ENCODE peak calls at places on chromosomes 12 and 14, in six cellular contexts. U is CD8-positive, alpha-beta T cell; F is brain microvascular endothelial cell; C is Peyer's patch; Z is AG10803; W is lung. G is an unnamed sample.

GRCh38 chr14:54652188-54652889 is 85.4 kb downstream of the SAMD4A start:
- DNase-seq in Z (peak; percentile 100), F (peak; percentile 98), U (no peak), W (peak; percentile 81), C (no peak), G (peak; percentile 92)

GRCh38 chr12:116551151-116551550 is 8.0 kb upstream of the MAP1LC3B2 start:
- DNase-seq in C (no peak), F (no peak), W (no peak), Z (no peak), U (no peak), G (no peak)

GRCh38 chr12:93922583-93923006 is 225.8 kb upstream of the PLXNC1 start:
- DNase-seq in F (no peak), U (no peak), C (no peak), W (no peak), Z (no peak), G (no peak)

GRCh38 chr12:103546959-103547358 is 40.1 kb upstream of the STAB2 start:
- DNase-seq in C (no peak), Z (no peak), F (no peak), W (no peak), U (no peak), G (no peak)

GRCh38 chr12:22993639-22994038 is 368.7 kb downstream of the ETNK1 start:
- DNase-seq in C (no peak), U (no peak), W (no peak), F (no peak), Z (no peak), G (no peak)

GRCh38 chr12:1773937-1774655 is 46.3 kb upstream of the LRTM2 start:
- DNase-seq in C (no peak), U (no peak), W (no peak), Z (peak; percentile 66), F (no peak), G (no peak)

GRCh38 chr12:64180951-64181350 is 41.1 kb downstream of the KICS2 start:
- DNase-seq in C (no peak), U (no peak), Z (peak; percentile 81), W (no peak), F (peak; percentile 60), G (no peak)

GRCh38 chr14:89469210-89470198 is 52.5 kb upstream of the FOXN3 start:
- DNase-seq in F (no peak), Z (peak; percentile 16), C (no peak), W (no peak), U (no peak), G (no peak)

GRCh38 chr14:104968153-104968527 is 10.0 kb downstream of the AHNAK2 start:
- DNase-seq in C (peak; percentile 70), F (no peak), U (no peak), W (peak; percentile 56), Z (peak; percentile 38), G (no peak)

GRCh38 chr12:74776378-74776777 is 238.7 kb downstream of the ATXN7L3B start:
- DNase-seq in C (no peak), Z (no peak), W (no peak), F (no peak), U (no peak), G (no peak)

GRCh38 chr14:103693514-103693913 is 21.7 kb downstream of the XRCC3 start:
- DNase-seq in W (peak; percentile 81), F (no peak), C (peak; percentile 81), U (no peak), Z (no peak), G (no peak)

GRCh38 chr12:39966251-39966650 is 139.6 kb downstream of the SLC2A13 start:
- DNase-seq in U (no peak), C (no peak), W (no peak), F (no peak), Z (no peak), G (no peak)

GRCh38 chr14:22456421-22456820 is 132.6 kb downstream of the DAD1 start:
- DNase-seq in F (no peak), U (no peak), W (no peak), C (no peak), Z (no peak), G (no peak)

GRCh38 chr12:1932264-1932777 is 13.9 kb upstream of the CACNA2D4 start:
- DNase-seq in U (no peak), C (peak; percentile 72), F (no peak), Z (peak; percentile 30), W (no peak), G (peak; percentile 57)

GRCh38 chr12:52354197-52354596 is 13.1 kb downstream of the KRT85 start:
- DNase-seq in Z (no peak), W (no peak), U (no peak), C (no peak), F (no peak), G (peak; percentile 68)

GRCh38 chr12:15774819-15775218 is 14.4 kb downstream of the EPS8 start:
- DNase-seq in F (no peak), C (no peak), W (no peak), Z (peak; percentile 88), U (no peak), G (no peak)

GRCh38 chr12:57765003-57765697 is 1.7 kb downstream of the CYP27B1 start:
- DNase-seq in W (no peak), Z (no peak), F (no peak), C (peak; percentile 70), U (peak; percentile 51), G (no peak)

GRCh38 chr12:62683724-62684501 is 217.3 kb downstream of the MON2 start:
- DNase-seq in U (no peak), F (no peak), W (peak; percentile 41), Z (peak; percentile 97), C (no peak), G (no peak)

GRCh38 chr14:52891800-52892199 is 59.0 kb downstream of the FERMT2 start:
- DNase-seq in Z (no peak), F (no peak), C (no peak), U (no peak), W (no peak), G (no peak)

GRCh38 chr14:101586531-101587402 is 25.5 kb downstream of the DIO3 start:
- DNase-seq in C (no peak), F (no peak), U (no peak), W (no peak), Z (no peak), G (no peak)

GRCh38 chr12:57842342-57843294 is 3.9 kb downstream of the CTDSP2 start:
- DNase-seq in Z (no peak), W (no peak), U (peak; percentile 49), F (no peak), C (no peak), G (no peak)

GRCh38 chr12:27552886-27553560 is 29.0 kb downstream of the PPFIBP1 start:
- DNase-seq in C (no peak), U (no peak), F (no peak), W (no peak), Z (no peak), G (no peak)

GRCh38 chr12:51335931-51336330 is 10.5 kb downstream of the CELA1 start:
- DNase-seq in U (no peak), Z (no peak), W (peak; percentile 53), C (no peak), F (no peak), G (no peak)

GRCh38 chr12:88310666-88311065 is 168.6 kb downstream of the TMTC3 start:
- DNase-seq in Z (peak; percentile 17), U (no peak), F (no peak), C (no peak), W (no peak), G (no peak)

GRCh38 chr14:101980700-101981099 is 16.3 kb downstream of the DYNC1H1 start:
- DNase-seq in F (peak; percentile 92), C (no peak), U (no peak), Z (peak; percentile 99), W (peak; percentile 78), G (no peak)

DNA sequence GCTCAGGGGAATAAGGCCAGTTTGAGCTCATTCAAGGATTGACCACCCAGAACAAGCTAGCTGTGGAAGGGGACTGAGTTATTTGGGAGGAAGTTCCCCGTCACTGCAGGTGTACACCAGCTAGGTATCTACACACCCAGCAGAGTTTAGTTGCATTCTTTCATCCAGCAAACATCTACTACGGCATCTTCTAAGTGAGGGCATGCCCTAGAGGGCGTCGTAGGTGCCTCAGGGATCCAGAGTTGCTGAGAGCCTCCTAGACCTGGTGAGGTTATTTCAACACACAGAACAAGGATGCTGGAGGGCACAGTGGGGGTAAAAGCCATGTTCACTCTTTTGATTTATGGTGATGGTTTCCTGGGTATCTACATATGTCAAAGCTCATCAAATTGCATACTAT is 149.6 kb downstream of the KSR2 start:
- DNase-seq in U (no peak), F (no peak), C (no peak), W (no peak), Z (no peak), G (no peak)
- TF ChIP-seq CTCF in U (no peak), F (no peak), C (no peak), W (no peak), Z (no peak), G (no peak)

DNA sequence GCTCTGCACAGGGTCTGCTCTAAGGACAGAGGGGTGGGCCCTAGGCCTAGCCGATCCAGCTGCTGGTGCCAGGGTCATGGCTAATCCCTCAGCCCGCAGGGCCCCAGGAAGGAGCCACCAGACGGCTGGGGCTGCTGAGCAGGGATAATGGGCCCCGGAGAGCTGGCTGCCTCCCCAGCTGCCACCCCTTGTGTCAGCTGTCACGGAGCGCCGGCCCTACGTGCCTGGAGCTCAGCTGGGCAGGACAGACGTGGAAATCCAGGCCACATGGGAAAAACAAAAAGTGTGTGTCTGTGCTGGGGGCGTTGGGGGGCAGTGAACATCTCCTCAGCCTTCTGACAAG is 36.2 kb downstream of the CHGA start:
- DNase-seq in C (no peak), U (no peak), W (no peak), Z (no peak), F (no peak), G (no peak)
- TF ChIP-seq CTCF in C (no peak), U (no peak), W (no peak), Z (no peak), F (no peak), G (no peak)

GRCh38 chr12:60255044-60255443 is 659.2 kb downstream of the SLC16A7 start:
- DNase-seq in C (no peak), W (no peak), U (no peak), F (no peak), Z (no peak), G (no peak)

GRCh38 chr12:60262378-60262777 is 666.5 kb downstream of the SLC16A7 start:
- DNase-seq in C (no peak), U (no peak), W (no peak), Z (no peak), F (no peak), G (no peak)

GRCh38 chr12:60259241-60259640 is 663.4 kb downstream of the SLC16A7 start:
- DNase-seq in U (no peak), F (no peak), C (no peak), W (no peak), Z (no peak), G (no peak)

GRCh38 chr12:60257063-60257462 is 661.2 kb downstream of the SLC16A7 start:
- DNase-seq in W (no peak), C (no peak), F (peak; percentile 80), Z (peak; percentile 56), U (no peak), G (no peak)
- TF ChIP-seq CTCF in W (no peak), C (no peak), F (peak; percentile 51), Z (no peak), U (no peak), G (peak; percentile 52)

GRCh38 chr14:78904094-78904493 is 733.9 kb downstream of the NRXN3 start:
- DNase-seq in C (no peak), W (no peak), U (no peak), Z (no peak), F (no peak), G (no peak)
- TF ChIP-seq CTCF in C (no peak), W (no peak), U (no peak), Z (no peak), F (peak; percentile 20), G (no peak)